ENCODE peak calls at places on chromosome 6, in five cellular contexts. Z, T, Q, K and E are unnamed samples.
A peak's percentile ranks its signal among the peaks of the same experiment; 100 is the strongest.

GRCh38 chr6:7155871-7156579 is 48.3 kb downstream of the RREB1 start:
- ATAC-seq in Z (peak; percentile 66), T (peak; percentile 37), Q (peak; percentile 39), K (no peak), E (no peak)

GRCh38 chr6:34131326-34132081 is 14.4 kb downstream of the GRM4 start:
- ATAC-seq in Z (no peak), T (no peak), Q (no peak), K (no peak), E (no peak)

GRCh38 chr6:168599118-168599494 is 158.1 kb downstream of the SMOC2 start:
- ATAC-seq in Z (no peak), T (no peak), Q (no peak), K (no peak), E (no peak)

GRCh38 chr6:7542878-7543394 is 1.5 kb downstream of the DSP start:
- ATAC-seq in Z (peak; percentile 59), T (peak; percentile 86), Q (peak; percentile 63), K (peak; percentile 67), E (peak; percentile 54)

GRCh38 chr6:143673638-143674037 is 4.1 kb upstream of the PHACTR2 start:
- ATAC-seq in Z (peak; percentile 57), T (no peak), Q (no peak), K (peak; percentile 74), E (no peak)

GRCh38 chr6:19210849-19211590 is 626.1 kb upstream of the ID4 start:
- ATAC-seq in Z (peak; percentile 32), T (no peak), Q (peak; percentile 48), K (no peak), E (no peak)

GRCh38 chr6:55632953-55633352 is 54.0 kb upstream of the HMGCLL1 start:
- ATAC-seq in Z (no peak), T (no peak), Q (no peak), K (no peak), E (no peak)

GRCh38 chr6:164528539-164528938 is 780.9 kb downstream of the C6orf118 start:
- ATAC-seq in Z (no peak), T (no peak), Q (no peak), K (no peak), E (no peak)

GRCh38 chr6:131443514-131443913 is 129.5 kb upstream of the ARG1 start:
- ATAC-seq in Z (no peak), T (no peak), Q (no peak), K (peak; percentile 46), E (no peak)

DNA sequence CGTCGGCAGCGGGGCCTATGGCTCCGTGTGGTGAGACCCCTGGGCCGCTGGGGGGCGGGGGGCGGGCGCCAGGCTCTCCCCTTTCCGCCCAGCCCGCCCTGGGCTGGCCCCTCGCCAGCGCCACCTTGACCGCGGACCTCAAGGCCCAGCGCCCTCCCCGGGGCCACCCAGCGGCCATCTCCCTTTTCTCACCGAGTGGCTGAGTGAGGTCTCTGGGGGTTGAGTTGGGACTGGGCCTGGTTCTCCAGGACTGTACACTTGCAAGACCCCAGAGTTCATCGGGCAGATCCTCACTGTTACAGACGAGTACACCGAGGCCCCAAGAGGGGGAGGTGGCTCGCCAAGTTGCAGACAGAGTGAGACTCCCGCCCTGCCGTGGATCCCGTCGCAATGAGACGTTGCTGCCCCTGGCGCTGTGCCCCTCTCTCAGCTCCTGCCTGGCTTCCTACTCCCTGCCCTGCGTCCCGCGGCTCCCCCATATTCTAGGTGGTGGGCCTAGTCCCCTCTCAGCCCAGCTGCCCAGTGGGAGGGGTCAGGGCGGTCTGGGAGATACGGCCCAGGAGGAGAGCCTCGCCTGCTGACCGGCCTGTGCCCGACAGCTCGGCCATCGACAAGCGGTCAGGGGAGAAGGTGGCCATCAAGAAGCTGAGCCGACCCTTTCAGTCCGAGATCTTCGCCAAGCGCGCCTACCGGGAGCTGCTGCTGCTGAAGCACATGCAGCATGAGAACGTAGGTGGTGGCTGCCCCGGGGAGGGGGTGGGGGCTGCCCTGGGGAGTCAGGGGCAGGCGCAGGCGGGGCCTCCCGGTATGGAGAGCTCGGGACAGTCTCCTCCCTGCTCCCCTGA is 581 bp downstream of the MAPK13 start:
- ATAC-seq in Z (peak; percentile 74), T (peak; percentile 27), Q (peak; percentile 40), K (peak; percentile 74), E (peak; percentile 29)
- H3K4me3 ChIP-seq in Z (peak overlapping the region; percentile 64), T (peak overlapping the region; percentile 20), Q (peak overlapping the region; percentile 63), K (peak overlapping the region; percentile 44), E (peak overlapping the region; percentile 16)

DNA sequence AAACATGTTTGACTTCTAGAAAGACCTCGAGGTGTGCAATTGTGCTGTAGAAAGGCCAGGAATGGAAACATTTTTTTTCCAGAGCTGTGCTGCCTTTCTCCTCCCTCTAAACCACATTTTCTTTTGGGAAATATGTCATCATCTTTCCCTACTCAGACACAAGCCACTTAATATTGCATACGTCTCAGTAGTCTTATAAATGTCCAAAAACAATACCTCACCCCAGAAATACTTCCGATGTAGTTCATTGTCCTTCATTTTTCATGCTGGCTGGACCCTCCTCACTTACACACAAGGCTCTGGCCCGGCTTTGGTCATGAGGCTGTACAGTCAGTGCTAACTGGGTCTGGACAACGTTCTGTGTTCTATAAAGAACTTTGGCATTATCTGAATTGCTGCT is 126.4 kb downstream of the SCML4 start:
- ATAC-seq in Z (no peak), T (peak; percentile 34), Q (no peak), K (no peak), E (no peak)
- H3K4me3 ChIP-seq in Z (no peak overlapping the region), T (no peak overlapping the region), Q (no peak overlapping the region), K (no peak overlapping the region), E (no peak overlapping the region)

DNA sequence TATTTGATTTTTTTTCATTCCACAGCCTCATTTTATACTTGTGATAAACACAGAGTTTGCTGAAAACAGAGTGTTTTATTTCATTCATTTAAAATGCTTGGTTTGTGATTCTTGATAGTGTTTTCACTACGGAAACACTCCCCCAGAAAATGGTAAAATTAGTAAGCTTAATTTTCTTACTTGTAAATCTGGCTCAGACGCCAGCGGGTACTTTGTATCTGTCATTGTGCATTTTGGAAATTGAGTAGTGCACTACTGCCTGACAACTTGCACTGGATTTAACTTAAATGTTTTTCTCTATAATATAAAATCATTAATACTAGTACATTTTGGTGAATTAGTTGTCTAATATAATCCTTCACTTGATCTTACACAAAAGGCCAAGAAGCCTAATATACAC is 37.0 kb upstream of the HINT3 start:
- ATAC-seq in Z (no peak), T (no peak), Q (no peak), K (no peak), E (no peak)
- H3K4me3 ChIP-seq in Z (peak overlapping the region; percentile 40), T (no peak overlapping the region), Q (peak overlapping the region; percentile 16), K (no peak overlapping the region), E (no peak overlapping the region)

DNA sequence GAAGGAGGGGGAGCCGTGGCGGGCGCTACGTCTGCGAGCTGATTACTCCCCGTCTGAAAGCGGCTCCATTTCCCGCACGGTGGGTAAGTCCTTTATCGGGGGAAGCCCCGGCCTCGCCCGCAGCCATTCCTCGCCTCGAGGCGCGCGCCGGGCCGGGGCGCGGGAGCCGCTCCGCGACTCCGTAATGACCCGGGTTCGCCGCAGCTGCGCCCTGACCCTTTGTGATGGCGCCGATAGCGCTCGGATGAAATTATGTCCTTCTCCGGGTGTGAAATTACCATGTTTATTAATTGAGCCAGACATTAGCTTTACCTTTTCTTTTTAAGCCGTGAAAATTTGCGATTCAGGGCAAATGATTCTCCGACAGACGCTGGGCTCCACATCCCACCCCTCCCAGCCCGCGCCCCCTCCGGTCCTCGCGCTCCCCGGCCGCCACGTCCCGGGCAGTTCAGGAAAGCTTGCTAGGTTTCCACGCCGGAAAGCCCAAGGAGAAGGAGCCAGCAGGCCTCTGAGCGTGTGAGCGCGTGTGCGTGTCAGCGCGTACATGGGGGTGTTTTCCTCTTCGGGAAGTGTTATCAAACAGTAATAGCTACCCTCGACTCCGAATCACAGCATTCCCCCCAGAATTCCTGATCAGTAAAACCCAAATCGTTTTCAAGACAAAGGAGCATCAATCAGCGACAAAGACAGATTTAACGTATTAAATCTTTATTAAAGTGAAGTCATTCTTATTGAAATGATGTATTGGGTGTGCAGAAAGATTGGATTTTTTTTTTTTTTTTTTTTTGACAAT is 30.0 kb downstream of the TFAP2A start:
- ATAC-seq in Z (no peak), T (no peak), Q (no peak), K (no peak), E (no peak)
- H3K4me3 ChIP-seq in Z (no peak overlapping the region), T (no peak overlapping the region), Q (no peak overlapping the region), K (no peak overlapping the region), E (peak overlapping the region; percentile 9)

GRCh38 chr6:63307581-63308246 is 12.1 kb downstream of the LGSN start:
- ATAC-seq in Z (no peak), T (no peak), Q (peak; percentile 33), K (peak; percentile 55), E (no peak)
- H3K4me3 ChIP-seq in Z (no peak overlapping the region), T (no peak overlapping the region), Q (no peak overlapping the region), K (no peak overlapping the region), E (no peak overlapping the region)